ENCODE peak calls at places on chromosomes 4 and X, in nine cellular contexts. J, P, X, Y, S, F, L, H and T are unnamed samples.

GRCh38 chr4:868421-868820 is 42.5 kb upstream of the CPLX1 start:
- DNase-seq in X (no peak), P (no peak), Y (no peak), J (no peak), L (no peak), H (no peak), S (no peak), F (no peak), T (no peak)

GRCh38 chrX:39677987-39678840 is 419.5 kb downstream of the BCOR start:
- DNase-seq in H (no peak), S (no peak), F (no peak), P (no peak), L (no peak), J (no peak), X (no peak), Y (no peak), T (no peak)

GRCh38 chr4:14069871-14070270 is 442.3 kb upstream of the BOD1L1 start:
- DNase-seq in X (no peak), H (no peak), P (no peak), S (no peak), F (no peak), L (no peak), J (no peak), Y (no peak), T (no peak)

GRCh38 chr4:40228497-40229365 is 31.9 kb downstream of the RHOH start:
- DNase-seq in J (peak), P (peak), Y (no peak), S (no peak), L (no peak), F (no peak), X (no peak), H (no peak), T (no peak)

GRCh38 chrX:109172091-109172602 is 309.7 kb downstream of the GUCY2F start:
- DNase-seq in H (no peak), P (no peak), Y (no peak), J (no peak), X (no peak), F (no peak), L (no peak), S (no peak), T (no peak)

GRCh38 chr4:40552536-40552935 is 77.1 kb downstream of the RBM47 start:
- DNase-seq in S (no peak), P (peak), F (no peak), J (peak), Y (no peak), L (no peak), X (no peak), H (no peak), T (no peak)

GRCh38 chr4:87941537-87942392 is 33.7 kb upstream of the SPP1 start:
- DNase-seq in F (no peak), J (no peak), P (no peak), S (no peak), L (no peak), Y (no peak), H (no peak), X (no peak), T (no peak)

GRCh38 chr4:3340703-3341088 is 47.9 kb downstream of the RGS12 start:
- DNase-seq in F (no peak), J (peak), H (no peak), L (no peak), P (peak), Y (no peak), S (no peak), X (no peak), T (no peak)

GRCh38 chr4:184746532-184746870 is 12.6 kb upstream of the CENPU start:
- DNase-seq in F (no peak), Y (no peak), S (no peak), P (no peak), X (no peak), L (peak), J (peak), H (no peak), T (no peak)

GRCh38 chrX:132877954-132878536 is 80.4 kb downstream of the HS6ST2 start:
- DNase-seq in J (peak), F (no peak), P (no peak), Y (no peak), S (no peak), H (no peak), L (no peak), X (no peak), T (no peak)

GRCh38 chr4:106502106-106502699 is 133.6 kb upstream of the GIMD1 start:
- DNase-seq in H (peak), Y (peak), X (peak), P (peak), J (peak), S (no peak), F (peak), L (peak), T (no peak)

GRCh38 chr4:27049101-27049829 is 188.6 kb downstream of the STIM2 start:
- DNase-seq in L (no peak), J (no peak), H (no peak), X (no peak), Y (no peak), P (no peak), S (no peak), F (no peak), T (no peak)

GRCh38 chr4:55050418-55050950 is 74.9 kb downstream of the KDR start:
- DNase-seq in H (no peak), X (no peak), P (no peak), J (no peak), L (no peak), F (no peak), S (no peak), Y (no peak), T (no peak)

GRCh38 chr4:154039435-154040061 is 250.7 kb upstream of the SFRP2 start:
- DNase-seq in J (no peak), S (no peak), Y (no peak), X (no peak), P (no peak), H (no peak), L (no peak), F (no peak), T (no peak)

GRCh38 chrX:72712094-72712755 is 1.9 kb downstream of the PHKA1 start:
- DNase-seq in J (no peak), Y (no peak), P (peak), L (no peak), H (no peak), X (no peak), F (no peak), S (no peak), T (no peak)

GRCh38 chr4:107888237-107888636 is 43.1 kb upstream of the CYP2U1 start:
- DNase-seq in Y (no peak), P (no peak), F (no peak), H (no peak), J (no peak), X (no peak), S (no peak), L (no peak), T (no peak)

GRCh38 chr4:4780634-4781287 is 78.7 kb upstream of the MSX1 start:
- DNase-seq in H (peak), J (peak), X (no peak), Y (no peak), S (no peak), L (no peak), F (no peak), P (no peak), T (no peak)

GRCh38 chr4:39976141-39976944 is 1.4 kb downstream of the PDS5A start:
- DNase-seq in L (peak), P (peak), H (peak), S (peak), Y (peak), F (peak), X (peak), J (peak), T (peak)

GRCh38 chrX:57178605-57179004 is 41.4 kb upstream of the SPIN2A start:
- DNase-seq in S (no peak), P (no peak), L (no peak), H (no peak), X (no peak), Y (no peak), F (no peak), J (no peak), T (no peak)

GRCh38 chrX:13569479-13570244 is at the start of gene EGFL6:
- DNase-seq in H (peak), F (no peak), S (no peak), P (no peak), X (no peak), Y (no peak), L (no peak), J (no peak), T (no peak)